ENCODE peak calls at places on chromosomes 16 and 17, in ten cellular contexts. One of them, this sample, is unnamed. For H3K36me3, the result is how much of the 10 kb centered on the place peaks cover.

GRCh38 chr17:35089846-35090193 is 26.3 kb upstream of the RFFL start:
- DNase-seq in A673: no peak
- DNase-seq in heart right ventricle: peak
- DNase-seq in uterus: no peak
- DNase-seq in left ventricle myocardium inferior: no peak
- DNase-seq in lower lobe of right lung: peak
- DNase-seq in DND-41: peak
- DNase-seq in Peyer's patch: peak
- DNase-seq in neural progenitor cell: peak
- DNase-seq in GM06990: no peak
- DNase-seq in this sample: no peak

GRCh38 chr16:74024997-74025396 is 271.6 kb upstream of the PSMD7 start:
- DNase-seq in A673: no peak
- DNase-seq in heart right ventricle: no peak
- DNase-seq in uterus: no peak
- DNase-seq in left ventricle myocardium inferior: no peak
- DNase-seq in lower lobe of right lung: no peak
- DNase-seq in DND-41: peak
- DNase-seq in Peyer's patch: no peak
- DNase-seq in neural progenitor cell: no peak
- DNase-seq in GM06990: no peak
- DNase-seq in this sample: no peak

GRCh38 chr16:22948603-22949368 is 134.8 kb downstream of the HS3ST2 start:
- DNase-seq in A673: peak
- DNase-seq in heart right ventricle: peak
- DNase-seq in uterus: peak
- DNase-seq in left ventricle myocardium inferior: peak
- DNase-seq in lower lobe of right lung: peak
- DNase-seq in DND-41: peak
- DNase-seq in Peyer's patch: peak
- DNase-seq in neural progenitor cell: peak
- DNase-seq in GM06990: no peak
- DNase-seq in this sample: peak

GRCh38 chr16:15810411-15810810 is 46.4 kb downstream of the MYH11 start:
- DNase-seq in A673: no peak
- DNase-seq in heart right ventricle: no peak
- DNase-seq in uterus: no peak
- DNase-seq in left ventricle myocardium inferior: no peak
- DNase-seq in lower lobe of right lung: no peak
- DNase-seq in DND-41: no peak
- DNase-seq in Peyer's patch: no peak
- DNase-seq in neural progenitor cell: no peak
- DNase-seq in GM06990: no peak
- DNase-seq in this sample: no peak

GRCh38 chr17:83193336-83194188 is 114.2 kb downstream of the METRNL start:
- DNase-seq in A673: no peak
- DNase-seq in heart right ventricle: peak
- DNase-seq in uterus: peak
- DNase-seq in left ventricle myocardium inferior: peak
- DNase-seq in lower lobe of right lung: peak
- DNase-seq in DND-41: peak
- DNase-seq in Peyer's patch: peak
- DNase-seq in neural progenitor cell: no peak
- DNase-seq in GM06990: no peak
- DNase-seq in this sample: peak

GRCh38 chr17:79534111-79534510 is 76.7 kb downstream of the RBFOX3 start:
- DNase-seq in A673: no peak
- DNase-seq in heart right ventricle: no peak
- DNase-seq in uterus: no peak
- DNase-seq in left ventricle myocardium inferior: no peak
- DNase-seq in lower lobe of right lung: no peak
- DNase-seq in DND-41: no peak
- DNase-seq in Peyer's patch: no peak
- DNase-seq in neural progenitor cell: no peak
- DNase-seq in GM06990: no peak
- DNase-seq in this sample: no peak

GRCh38 chr17:34645636-34646035 is 66.3 kb downstream of the TMEM132E start:
- DNase-seq in A673: peak
- DNase-seq in heart right ventricle: no peak
- DNase-seq in uterus: no peak
- DNase-seq in left ventricle myocardium inferior: no peak
- DNase-seq in lower lobe of right lung: peak
- DNase-seq in DND-41: no peak
- DNase-seq in Peyer's patch: no peak
- DNase-seq in neural progenitor cell: no peak
- DNase-seq in GM06990: no peak
- DNase-seq in this sample: no peak

GRCh38 chr17:8955560-8955959 is 9.9 kb downstream of the PIK3R5 start:
- DNase-seq in A673: no peak
- DNase-seq in heart right ventricle: no peak
- DNase-seq in uterus: no peak
- DNase-seq in left ventricle myocardium inferior: no peak
- DNase-seq in lower lobe of right lung: no peak
- DNase-seq in DND-41: no peak
- DNase-seq in Peyer's patch: no peak
- DNase-seq in neural progenitor cell: no peak
- DNase-seq in GM06990: no peak
- DNase-seq in this sample: no peak

GRCh38 chr16:82197540-82198240 is 27.7 kb upstream of the MPHOSPH6 start:
- DNase-seq in A673: no peak
- DNase-seq in heart right ventricle: no peak
- DNase-seq in uterus: peak
- DNase-seq in left ventricle myocardium inferior: no peak
- DNase-seq in lower lobe of right lung: no peak
- DNase-seq in DND-41: no peak
- DNase-seq in Peyer's patch: no peak
- DNase-seq in neural progenitor cell: no peak
- DNase-seq in GM06990: no peak
- DNase-seq in this sample: no peak

GRCh38 chr17:32878211-32878610 is 1.3 kb upstream of the MYO1D start:
- DNase-seq in A673: no peak
- DNase-seq in heart right ventricle: no peak
- DNase-seq in uterus: peak
- DNase-seq in left ventricle myocardium inferior: no peak
- DNase-seq in lower lobe of right lung: peak
- DNase-seq in DND-41: no peak
- DNase-seq in Peyer's patch: peak
- DNase-seq in neural progenitor cell: no peak
- DNase-seq in GM06990: no peak
- DNase-seq in this sample: no peak
- H3K36me3 ChIP-seq in A673: under half
- H3K36me3 ChIP-seq in heart right ventricle: under half
- H3K36me3 ChIP-seq in uterus: under half
- H3K36me3 ChIP-seq in left ventricle myocardium inferior: under half
- H3K36me3 ChIP-seq in lower lobe of right lung: under half
- H3K36me3 ChIP-seq in DND-41: under half
- H3K36me3 ChIP-seq in Peyer's patch: under half
- H3K36me3 ChIP-seq in neural progenitor cell: under half
- H3K36me3 ChIP-seq in GM06990: under half
- H3K36me3 ChIP-seq in this sample: under half

DNA sequence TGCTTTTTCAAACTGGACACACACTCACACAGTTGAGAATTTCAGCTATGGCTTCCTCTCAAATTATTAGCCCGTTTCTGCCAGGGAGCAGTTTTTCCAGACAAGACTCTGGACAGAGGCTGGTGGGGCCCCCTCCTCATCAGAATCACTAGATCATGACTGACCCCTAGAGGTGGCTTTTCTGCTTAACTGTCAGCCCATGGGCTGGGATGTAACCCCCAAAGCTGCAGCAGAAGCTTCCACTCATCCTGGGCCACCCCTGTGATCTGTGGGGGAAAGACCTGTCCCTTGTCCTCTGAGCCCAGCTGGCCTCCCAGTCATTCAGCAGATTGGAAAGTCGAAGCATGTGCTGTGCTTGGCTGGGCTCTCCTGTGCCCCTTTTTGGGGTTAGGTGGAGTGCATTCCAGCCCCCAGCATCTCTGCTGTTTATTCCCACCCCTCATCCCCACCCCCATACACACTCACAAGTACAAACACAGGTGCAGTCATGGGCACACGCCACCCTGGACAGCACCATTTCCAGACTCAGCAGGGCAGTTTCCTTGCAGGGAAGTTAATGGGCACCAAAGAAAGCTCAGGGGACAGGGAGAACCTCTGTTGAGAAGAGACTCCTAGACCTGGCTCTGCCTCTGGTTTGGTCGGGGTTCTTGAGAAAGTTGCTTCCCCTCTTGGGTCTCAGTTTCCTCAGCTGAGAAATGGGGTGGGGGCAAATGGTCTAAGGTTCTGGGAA is 77.6 kb upstream of the RBL2 start:
- DNase-seq in A673: no peak
- DNase-seq in heart right ventricle: no peak
- DNase-seq in uterus: no peak
- DNase-seq in left ventricle myocardium inferior: no peak
- DNase-seq in lower lobe of right lung: no peak
- DNase-seq in DND-41: no peak
- DNase-seq in Peyer's patch: no peak
- DNase-seq in neural progenitor cell: peak
- DNase-seq in GM06990: no peak
- DNase-seq in this sample: peak
- TF ChIP-seq CTCF in A673: peak
- TF ChIP-seq CTCF in heart right ventricle: no peak
- TF ChIP-seq CTCF in uterus: no peak
- TF ChIP-seq CTCF in left ventricle myocardium inferior: no peak
- TF ChIP-seq CTCF in lower lobe of right lung: no peak
- TF ChIP-seq CTCF in DND-41: peak
- TF ChIP-seq CTCF in Peyer's patch: no peak
- TF ChIP-seq CTCF in neural progenitor cell: peak
- TF ChIP-seq CTCF in GM06990: no peak
- TF ChIP-seq CTCF in this sample: peak

GRCh38 chr16:11689031-11689840 is 21.0 kb downstream of the SNN start:
- DNase-seq in A673: no peak
- DNase-seq in heart right ventricle: no peak
- DNase-seq in uterus: no peak
- DNase-seq in left ventricle myocardium inferior: no peak
- DNase-seq in lower lobe of right lung: no peak
- DNase-seq in DND-41: no peak
- DNase-seq in Peyer's patch: peak
- DNase-seq in neural progenitor cell: no peak
- DNase-seq in GM06990: peak
- DNase-seq in this sample: peak

GRCh38 chr16:11691771-11692170 is 23.5 kb downstream of the SNN start:
- DNase-seq in A673: no peak
- DNase-seq in heart right ventricle: no peak
- DNase-seq in uterus: no peak
- DNase-seq in left ventricle myocardium inferior: no peak
- DNase-seq in lower lobe of right lung: no peak
- DNase-seq in DND-41: no peak
- DNase-seq in Peyer's patch: no peak
- DNase-seq in neural progenitor cell: no peak
- DNase-seq in GM06990: no peak
- DNase-seq in this sample: no peak

GRCh38 chr16:11691235-11691634 is 23.0 kb downstream of the SNN start:
- DNase-seq in A673: no peak
- DNase-seq in heart right ventricle: no peak
- DNase-seq in uterus: no peak
- DNase-seq in left ventricle myocardium inferior: no peak
- DNase-seq in lower lobe of right lung: no peak
- DNase-seq in DND-41: no peak
- DNase-seq in Peyer's patch: no peak
- DNase-seq in neural progenitor cell: no peak
- DNase-seq in GM06990: no peak
- DNase-seq in this sample: no peak

GRCh38 chr16:11692651-11693050 is 24.4 kb downstream of the SNN start:
- DNase-seq in A673: no peak
- DNase-seq in heart right ventricle: no peak
- DNase-seq in uterus: no peak
- DNase-seq in left ventricle myocardium inferior: no peak
- DNase-seq in lower lobe of right lung: no peak
- DNase-seq in DND-41: no peak
- DNase-seq in Peyer's patch: no peak
- DNase-seq in neural progenitor cell: no peak
- DNase-seq in GM06990: no peak
- DNase-seq in this sample: no peak

DNA sequence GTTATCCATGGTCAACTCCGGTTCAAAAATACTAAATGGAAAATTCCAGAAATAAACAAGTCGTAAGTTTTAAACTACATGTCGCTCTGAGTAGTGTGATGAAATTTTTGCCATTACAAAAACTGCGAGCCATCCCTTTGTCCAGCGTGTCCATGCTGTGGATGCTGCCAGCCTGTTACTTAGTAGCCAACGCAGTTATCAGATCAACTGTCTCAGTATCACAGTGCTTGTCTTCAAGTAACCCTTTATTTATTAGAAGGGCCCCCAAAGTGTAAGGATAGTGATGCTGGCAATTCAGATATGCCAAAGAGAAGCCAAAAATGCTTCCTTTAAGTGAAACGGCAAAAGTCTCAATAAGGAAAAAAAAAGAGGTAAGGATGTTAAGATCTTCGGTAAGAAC is 23.9 kb downstream of the SNN start:
- DNase-seq in A673: no peak
- DNase-seq in heart right ventricle: no peak
- DNase-seq in uterus: no peak
- DNase-seq in left ventricle myocardium inferior: no peak
- DNase-seq in lower lobe of right lung: no peak
- DNase-seq in DND-41: no peak
- DNase-seq in Peyer's patch: no peak
- DNase-seq in neural progenitor cell: no peak
- DNase-seq in GM06990: no peak
- DNase-seq in this sample: no peak
- H3K36me3 ChIP-seq in A673: under half
- H3K36me3 ChIP-seq in heart right ventricle: under half
- H3K36me3 ChIP-seq in uterus: under half
- H3K36me3 ChIP-seq in left ventricle myocardium inferior: half or more
- H3K36me3 ChIP-seq in lower lobe of right lung: half or more
- H3K36me3 ChIP-seq in DND-41: half or more
- H3K36me3 ChIP-seq in Peyer's patch: under half
- H3K36me3 ChIP-seq in neural progenitor cell: under half
- H3K36me3 ChIP-seq in GM06990: under half
- H3K36me3 ChIP-seq in this sample: half or more

DNA sequence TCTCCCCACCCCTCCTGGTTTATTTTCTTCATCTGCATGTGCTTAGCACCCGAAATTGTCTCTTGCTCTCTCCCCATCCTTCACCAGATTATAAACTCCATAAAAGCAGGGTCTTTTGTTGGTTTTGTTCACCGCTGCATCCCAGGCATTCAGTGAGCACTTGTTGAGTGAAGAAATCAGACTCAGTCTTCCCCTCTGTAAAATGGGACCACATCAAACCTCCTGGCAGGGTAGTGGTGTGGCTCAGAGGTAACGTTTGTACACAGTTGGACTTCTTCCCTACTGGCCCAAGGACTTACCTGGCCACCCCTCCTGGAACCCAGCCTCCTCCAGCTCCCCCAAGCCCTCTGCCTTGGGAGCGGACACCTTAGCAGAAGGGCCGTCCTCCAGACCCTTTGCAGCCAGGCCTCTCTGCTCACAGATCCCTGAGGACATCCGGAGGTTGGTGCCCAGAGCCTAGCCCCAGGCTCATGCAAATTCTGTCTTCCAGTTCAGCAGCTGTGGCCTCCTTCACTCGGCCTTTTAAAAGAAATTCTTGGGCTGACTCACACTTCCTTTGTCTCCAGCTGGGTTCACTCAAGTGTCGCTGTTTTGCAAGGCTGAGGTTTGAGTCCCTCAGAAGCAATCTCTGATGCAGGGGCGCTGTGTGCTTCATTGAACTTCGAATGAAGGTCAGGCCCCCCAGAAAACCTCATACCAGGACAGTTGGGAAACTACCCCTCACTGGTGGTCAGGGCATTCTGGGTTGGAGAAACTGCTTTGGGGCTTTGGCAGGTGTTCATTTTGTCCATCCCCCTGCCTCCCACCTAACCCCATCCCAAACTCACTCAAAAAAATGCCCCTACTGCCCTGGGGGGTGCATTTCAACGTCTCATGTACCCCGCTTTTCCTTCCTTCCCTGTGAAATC is 16.8 kb upstream of the RMI2 start:
- DNase-seq in A673: peak
- DNase-seq in heart right ventricle: peak
- DNase-seq in uterus: peak
- DNase-seq in left ventricle myocardium inferior: peak
- DNase-seq in lower lobe of right lung: peak
- DNase-seq in DND-41: peak
- DNase-seq in Peyer's patch: peak
- DNase-seq in neural progenitor cell: peak
- DNase-seq in GM06990: peak
- DNase-seq in this sample: peak
- TF ChIP-seq CTCF in A673: peak
- TF ChIP-seq CTCF in heart right ventricle: no peak
- TF ChIP-seq CTCF in uterus: no peak
- TF ChIP-seq CTCF in left ventricle myocardium inferior: no peak
- TF ChIP-seq CTCF in lower lobe of right lung: no peak
- TF ChIP-seq CTCF in DND-41: peak
- TF ChIP-seq CTCF in Peyer's patch: no peak
- TF ChIP-seq CTCF in neural progenitor cell: no peak
- TF ChIP-seq CTCF in GM06990: no peak
- TF ChIP-seq CTCF in this sample: peak

This sample was measured in OCI-LY7.